ENCODE peak calls at places on chromosomes 5 and 9, in nine cellular contexts. One of them, this sample, is unnamed. For H3K4me1, the result is how much of the 10 kb centered on the place peaks cover.

GRCh38 chr5:154385236-154385512 is 60.6 kb upstream of the SAP30L start:
- DNase-seq in transverse colon: peak
- DNase-seq in PC-3: no peak
- DNase-seq in testis: peak
- DNase-seq in BE2C: no peak
- DNase-seq in CD4-positive, alpha-beta memory T cell: no peak
- DNase-seq in SJSA1: no peak
- DNase-seq in prostate gland: no peak
- DNase-seq in tibial nerve: peak
- DNase-seq in this sample: no peak

GRCh38 chr5:92518318-92518913 is 1062.6 kb downstream of the NR2F1-AS1 start:
- DNase-seq in transverse colon: no peak
- DNase-seq in PC-3: peak
- DNase-seq in testis: no peak
- DNase-seq in BE2C: peak
- DNase-seq in CD4-positive, alpha-beta memory T cell: no peak
- DNase-seq in SJSA1: peak
- DNase-seq in prostate gland: no peak
- DNase-seq in tibial nerve: no peak
- DNase-seq in this sample: no peak

GRCh38 chr5:159052282-159053011 is 47.3 kb downstream of the EBF1 start:
- DNase-seq in transverse colon: no peak
- DNase-seq in PC-3: no peak
- DNase-seq in testis: no peak
- DNase-seq in BE2C: no peak
- DNase-seq in CD4-positive, alpha-beta memory T cell: no peak
- DNase-seq in SJSA1: no peak
- DNase-seq in prostate gland: no peak
- DNase-seq in tibial nerve: no peak
- DNase-seq in this sample: no peak

GRCh38 chr9:131422241-131422792 is 28.4 kb downstream of the PRRC2B start:
- DNase-seq in transverse colon: no peak
- DNase-seq in PC-3: peak
- DNase-seq in testis: peak
- DNase-seq in BE2C: peak
- DNase-seq in CD4-positive, alpha-beta memory T cell: no peak
- DNase-seq in SJSA1: no peak
- DNase-seq in prostate gland: peak
- DNase-seq in tibial nerve: no peak
- DNase-seq in this sample: no peak

GRCh38 chr9:16870606-16871357 is at the start of gene BNC2:
- DNase-seq in transverse colon: peak
- DNase-seq in PC-3: peak
- DNase-seq in testis: peak
- DNase-seq in BE2C: peak
- DNase-seq in CD4-positive, alpha-beta memory T cell: no peak
- DNase-seq in SJSA1: peak
- DNase-seq in prostate gland: peak
- DNase-seq in tibial nerve: no peak
- DNase-seq in this sample: peak

GRCh38 chr5:93476211-93476851 is 104.7 kb downstream of the NR2F1-AS1 start:
- DNase-seq in transverse colon: no peak
- DNase-seq in PC-3: peak
- DNase-seq in testis: no peak
- DNase-seq in BE2C: no peak
- DNase-seq in CD4-positive, alpha-beta memory T cell: no peak
- DNase-seq in SJSA1: no peak
- DNase-seq in prostate gland: no peak
- DNase-seq in tibial nerve: no peak
- DNase-seq in this sample: no peak

GRCh38 chr9:121192959-121193645 is 8.6 kb downstream of the RAB14 start:
- DNase-seq in transverse colon: no peak
- DNase-seq in PC-3: no peak
- DNase-seq in testis: no peak
- DNase-seq in BE2C: no peak
- DNase-seq in CD4-positive, alpha-beta memory T cell: no peak
- DNase-seq in SJSA1: no peak
- DNase-seq in prostate gland: no peak
- DNase-seq in tibial nerve: no peak
- DNase-seq in this sample: no peak

GRCh38 chr5:155735388-155735787 is 591.6 kb upstream of the SGCD start:
- DNase-seq in transverse colon: no peak
- DNase-seq in PC-3: no peak
- DNase-seq in testis: no peak
- DNase-seq in BE2C: no peak
- DNase-seq in CD4-positive, alpha-beta memory T cell: no peak
- DNase-seq in SJSA1: no peak
- DNase-seq in prostate gland: no peak
- DNase-seq in tibial nerve: no peak
- DNase-seq in this sample: no peak

GRCh38 chr9:99189186-99189585 is 32.6 kb downstream of the ALG2 start:
- DNase-seq in transverse colon: no peak
- DNase-seq in PC-3: no peak
- DNase-seq in testis: no peak
- DNase-seq in BE2C: no peak
- DNase-seq in CD4-positive, alpha-beta memory T cell: no peak
- DNase-seq in SJSA1: no peak
- DNase-seq in prostate gland: no peak
- DNase-seq in tibial nerve: no peak
- DNase-seq in this sample: no peak

GRCh38 chr9:75844321-75844720 is 46.2 kb upstream of the PCSK5 start:
- DNase-seq in transverse colon: no peak
- DNase-seq in PC-3: no peak
- DNase-seq in testis: no peak
- DNase-seq in BE2C: no peak
- DNase-seq in CD4-positive, alpha-beta memory T cell: no peak
- DNase-seq in SJSA1: no peak
- DNase-seq in prostate gland: no peak
- DNase-seq in tibial nerve: no peak
- DNase-seq in this sample: no peak

GRCh38 chr5:83718195-83718825 is 2.3 kb downstream of the HAPLN1 start:
- DNase-seq in transverse colon: peak
- DNase-seq in PC-3: peak
- DNase-seq in testis: peak
- DNase-seq in BE2C: peak
- DNase-seq in CD4-positive, alpha-beta memory T cell: peak
- DNase-seq in SJSA1: peak
- DNase-seq in prostate gland: peak
- DNase-seq in tibial nerve: no peak
- DNase-seq in this sample: peak

GRCh38 chr5:372556-372910 is 51.0 kb downstream of the AHRR start:
- DNase-seq in transverse colon: peak
- DNase-seq in PC-3: no peak
- DNase-seq in testis: peak
- DNase-seq in BE2C: peak
- DNase-seq in CD4-positive, alpha-beta memory T cell: no peak
- DNase-seq in SJSA1: no peak
- DNase-seq in prostate gland: no peak
- DNase-seq in tibial nerve: no peak
- DNase-seq in this sample: peak

GRCh38 chr5:11182441-11183080 is 421.5 kb upstream of the DAP start:
- DNase-seq in transverse colon: no peak
- DNase-seq in PC-3: peak
- DNase-seq in testis: peak
- DNase-seq in BE2C: no peak
- DNase-seq in CD4-positive, alpha-beta memory T cell: no peak
- DNase-seq in SJSA1: peak
- DNase-seq in prostate gland: no peak
- DNase-seq in tibial nerve: no peak
- DNase-seq in this sample: no peak

GRCh38 chr9:89793551-89793950 is 188.7 kb downstream of the GADD45G start:
- DNase-seq in transverse colon: no peak
- DNase-seq in PC-3: no peak
- DNase-seq in testis: no peak
- DNase-seq in BE2C: no peak
- DNase-seq in CD4-positive, alpha-beta memory T cell: no peak
- DNase-seq in SJSA1: no peak
- DNase-seq in prostate gland: no peak
- DNase-seq in tibial nerve: no peak
- DNase-seq in this sample: no peak

GRCh38 chr9:89795555-89796195 is 190.9 kb downstream of the GADD45G start:
- DNase-seq in transverse colon: no peak
- DNase-seq in PC-3: no peak
- DNase-seq in testis: no peak
- DNase-seq in BE2C: no peak
- DNase-seq in CD4-positive, alpha-beta memory T cell: no peak
- DNase-seq in SJSA1: no peak
- DNase-seq in prostate gland: no peak
- DNase-seq in tibial nerve: no peak
- DNase-seq in this sample: no peak

GRCh38 chr9:89796606-89797005 is 191.8 kb downstream of the GADD45G start:
- DNase-seq in transverse colon: no peak
- DNase-seq in PC-3: no peak
- DNase-seq in testis: no peak
- DNase-seq in BE2C: no peak
- DNase-seq in CD4-positive, alpha-beta memory T cell: no peak
- DNase-seq in SJSA1: no peak
- DNase-seq in prostate gland: no peak
- DNase-seq in tibial nerve: no peak
- DNase-seq in this sample: no peak

GRCh38 chr9:89793124-89793495 is 188.3 kb downstream of the GADD45G start:
- DNase-seq in transverse colon: no peak
- DNase-seq in PC-3: no peak
- DNase-seq in testis: no peak
- DNase-seq in BE2C: no peak
- DNase-seq in CD4-positive, alpha-beta memory T cell: no peak
- DNase-seq in SJSA1: no peak
- DNase-seq in prostate gland: no peak
- DNase-seq in tibial nerve: no peak
- DNase-seq in this sample: no peak

DNA sequence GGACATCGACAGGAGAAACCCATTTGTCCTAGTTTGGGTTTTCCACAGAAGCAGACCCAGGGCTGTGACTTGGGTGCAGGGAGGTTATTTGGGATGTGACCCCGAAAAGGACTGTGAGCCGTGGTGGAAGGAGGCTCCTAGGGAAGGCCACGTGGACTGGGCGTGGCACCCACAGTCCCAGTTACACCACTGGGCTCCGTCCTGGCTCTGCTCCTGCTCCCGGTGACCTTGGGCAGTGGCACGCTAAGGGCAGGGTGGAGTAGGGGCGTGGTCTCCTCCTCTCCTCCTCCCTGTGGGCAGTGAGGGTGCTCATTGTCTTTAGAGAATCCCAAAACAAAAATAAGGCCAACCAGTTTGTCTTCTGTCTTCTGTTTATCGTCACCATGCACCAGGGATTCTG is 190.1 kb downstream of the GADD45G start:
- DNase-seq in transverse colon: peak
- DNase-seq in PC-3: no peak
- DNase-seq in testis: peak
- DNase-seq in BE2C: no peak
- DNase-seq in CD4-positive, alpha-beta memory T cell: no peak
- DNase-seq in SJSA1: no peak
- DNase-seq in prostate gland: no peak
- DNase-seq in tibial nerve: no peak
- DNase-seq in this sample: peak
- H3K4me1 ChIP-seq in transverse colon: under half
- H3K4me1 ChIP-seq in PC-3: under half
- H3K4me1 ChIP-seq in testis: under half
- H3K4me1 ChIP-seq in BE2C: under half
- H3K4me1 ChIP-seq in CD4-positive, alpha-beta memory T cell: under half
- H3K4me1 ChIP-seq in SJSA1: under half
- H3K4me1 ChIP-seq in prostate gland: under half
- H3K4me1 ChIP-seq in tibial nerve: under half
- H3K4me1 ChIP-seq in this sample: under half

GRCh38 chr5:178423431-178423830 is 166.8 kb downstream of the COL23A1 start:
- DNase-seq in transverse colon: no peak
- DNase-seq in PC-3: no peak
- DNase-seq in testis: peak
- DNase-seq in BE2C: no peak
- DNase-seq in CD4-positive, alpha-beta memory T cell: no peak
- DNase-seq in SJSA1: no peak
- DNase-seq in prostate gland: no peak
- DNase-seq in tibial nerve: no peak
- DNase-seq in this sample: no peak
- H3K4me1 ChIP-seq in transverse colon: under half
- H3K4me1 ChIP-seq in PC-3: under half
- H3K4me1 ChIP-seq in testis: under half
- H3K4me1 ChIP-seq in BE2C: under half
- H3K4me1 ChIP-seq in CD4-positive, alpha-beta memory T cell: under half
- H3K4me1 ChIP-seq in SJSA1: under half
- H3K4me1 ChIP-seq in prostate gland: under half
- H3K4me1 ChIP-seq in tibial nerve: under half
- H3K4me1 ChIP-seq in this sample: under half

DNA sequence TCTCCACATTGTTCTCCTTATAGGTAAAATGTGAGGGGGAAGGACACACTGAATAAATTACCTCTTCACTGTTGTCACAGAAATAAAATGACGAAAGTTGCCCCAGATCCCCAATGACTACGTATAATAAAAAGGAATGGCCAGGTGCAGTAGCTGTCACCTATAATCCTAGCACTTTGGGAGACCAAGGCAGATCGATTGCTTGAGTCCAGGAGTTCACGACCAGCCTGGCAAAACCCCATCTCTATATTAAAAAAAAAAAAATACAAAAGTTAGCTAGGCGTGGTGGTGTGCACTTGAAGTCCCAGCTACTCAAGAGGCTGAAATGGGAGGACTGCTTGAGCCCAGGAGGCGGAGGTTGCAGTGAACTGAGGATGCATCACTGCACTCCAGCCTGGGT is 82.2 kb upstream of the APC start:
- DNase-seq in transverse colon: no peak
- DNase-seq in PC-3: no peak
- DNase-seq in testis: no peak
- DNase-seq in BE2C: no peak
- DNase-seq in CD4-positive, alpha-beta memory T cell: no peak
- DNase-seq in SJSA1: no peak
- DNase-seq in prostate gland: no peak
- DNase-seq in tibial nerve: no peak
- DNase-seq in this sample: no peak
- H3K4me1 ChIP-seq in transverse colon: under half
- H3K4me1 ChIP-seq in PC-3: under half
- H3K4me1 ChIP-seq in testis: under half
- H3K4me1 ChIP-seq in BE2C: under half
- H3K4me1 ChIP-seq in CD4-positive, alpha-beta memory T cell: under half
- H3K4me1 ChIP-seq in SJSA1: under half
- H3K4me1 ChIP-seq in prostate gland: under half
- H3K4me1 ChIP-seq in tibial nerve: under half
- H3K4me1 ChIP-seq in this sample: under half

DNA sequence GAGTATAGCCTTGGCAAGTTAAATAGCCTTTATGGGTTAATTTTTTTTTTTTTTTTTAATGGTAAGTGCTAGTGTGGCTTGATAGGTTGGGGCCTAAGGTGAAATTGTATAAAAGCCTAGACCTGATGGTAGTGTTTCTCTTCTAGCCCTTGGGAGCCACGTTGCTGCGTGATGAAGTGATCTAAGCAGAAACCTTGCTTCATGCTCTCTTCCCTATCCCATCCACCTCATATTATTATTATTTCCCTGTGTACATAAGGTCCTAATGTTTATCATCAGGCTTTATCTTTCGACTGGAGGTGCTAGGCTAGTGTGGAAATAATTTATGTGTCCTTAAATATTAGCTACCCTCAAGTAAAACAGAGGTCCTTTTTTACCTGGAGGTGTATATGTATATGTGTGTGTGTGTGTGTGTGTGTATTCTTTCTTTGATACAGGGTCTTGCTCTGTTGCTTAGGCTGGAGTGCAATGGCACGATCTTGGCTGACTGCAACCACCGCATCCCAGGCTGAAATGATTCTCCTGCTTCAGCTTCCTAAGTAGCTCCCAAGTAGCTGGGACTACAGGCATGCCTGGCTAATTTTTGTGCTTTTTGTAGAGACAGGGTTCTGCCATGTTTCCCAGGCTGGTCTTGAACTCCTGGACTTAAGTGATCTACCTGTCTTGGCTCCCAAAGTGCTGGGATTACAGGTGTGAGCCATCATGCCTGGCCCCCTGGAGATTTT is 3.6 kb downstream of the UGCG start:
- DNase-seq in transverse colon: no peak
- DNase-seq in PC-3: no peak
- DNase-seq in testis: no peak
- DNase-seq in BE2C: no peak
- DNase-seq in CD4-positive, alpha-beta memory T cell: no peak
- DNase-seq in SJSA1: no peak
- DNase-seq in prostate gland: no peak
- DNase-seq in tibial nerve: no peak
- DNase-seq in this sample: no peak
- H3K4me1 ChIP-seq in transverse colon: under half
- H3K4me1 ChIP-seq in PC-3: under half
- H3K4me1 ChIP-seq in testis: under half
- H3K4me1 ChIP-seq in BE2C: under half
- H3K4me1 ChIP-seq in CD4-positive, alpha-beta memory T cell: half or more
- H3K4me1 ChIP-seq in SJSA1: half or more
- H3K4me1 ChIP-seq in prostate gland: under half
- H3K4me1 ChIP-seq in tibial nerve: under half
- H3K4me1 ChIP-seq in this sample: under half